ENCODE peak calls at places on chromosomes 16 and 17, in eight cellular contexts. X is activated naive CD8-positive, alpha-beta T cell treated with anti-CD3 and anti-CD28 coated beads, Interleukin-2, amount 50 U/mL, for 24 hours; B is MCF 10A; C is activated effector memory CD4-positive, alpha-beta T cell treated with anti-CD3 and anti-CD28 coated beads, Interleukin-2, amount 50 U/mL, for 16 hours; K is pancreas; G is heart left ventricle; E is T-helper 2 cell; J is stimulated activated CD4-positive, alpha-beta T cell treated with anti-CD3 and anti-CD28 coated beads, TNF-alpha, amount 100 ng/mL, for 24 hours. R is an unnamed sample.

GRCh38 chr17:82281502-82282238 is 8.2 kb upstream of the CSNK1D start:
- DNase-seq in X (peak), B (peak), C (peak), K (peak), G (no peak), E (no peak), J (no peak), R (no peak)

GRCh38 chr17:55990332-55991006 is 162.8 kb upstream of the ANKFN1 start:
- DNase-seq in X (no peak), B (no peak), C (no peak), K (no peak), G (no peak), E (no peak), J (no peak), R (peak)

GRCh38 chr16:30183961-30184429 is 593 bp downstream of the CORO1A start:
- DNase-seq in X (peak), B (no peak), C (peak), K (peak), G (peak), E (peak), J (no peak), R (no peak)

GRCh38 chr16:12311887-12312286 is 335.4 kb downstream of the SNX29 start:
- DNase-seq in X (no peak), B (no peak), C (no peak), K (no peak), G (no peak), E (no peak), J (no peak), R (no peak)

GRCh38 chr17:17783825-17784598 is 52.8 kb downstream of the SREBF1 start:
- DNase-seq in X (peak), B (no peak), C (no peak), K (peak), G (peak), E (no peak), J (no peak), R (no peak)

GRCh38 chr17:65523411-65523810 is 38.0 kb downstream of the AXIN2 start:
- DNase-seq in X (no peak), B (no peak), C (no peak), K (no peak), G (no peak), E (no peak), J (no peak), R (no peak)

GRCh38 chr17:81523139-81524062 is 4.8 kb upstream of the FSCN2 start:
- DNase-seq in X (no peak), B (peak), C (no peak), K (peak), G (peak), E (no peak), J (no peak), R (no peak)

GRCh38 chr16:46859719-46860152 is 24.4 kb upstream of the GPT2 start:
- DNase-seq in X (peak), B (peak), C (peak), K (no peak), G (no peak), E (no peak), J (no peak), R (no peak)

GRCh38 chr17:57016066-57016763 is 38.3 kb downstream of the SCPEP1 start:
- DNase-seq in X (no peak), B (no peak), C (no peak), K (no peak), G (no peak), E (no peak), J (no peak), R (peak)

GRCh38 chr16:23125277-23125676 is 24.0 kb downstream of the USP31 start:
- DNase-seq in X (no peak), B (no peak), C (no peak), K (no peak), G (no peak), E (no peak), J (no peak), R (no peak)

GRCh38 chr16:47966325-47966724 is 189.5 kb downstream of the ABCC12 start:
- DNase-seq in X (no peak), B (no peak), C (no peak), K (no peak), G (no peak), E (no peak), J (no peak), R (peak)

GRCh38 chr16:26830716-26831115 is 236.0 kb upstream of the C16orf82 start:
- DNase-seq in X (no peak), B (no peak), C (no peak), K (no peak), G (no peak), E (no peak), J (no peak), R (no peak)

GRCh38 chr17:1110844-1111598 is 68.8 kb downstream of the ABR start:
- DNase-seq in X (peak), B (peak), C (peak), K (peak), G (peak), E (no peak), J (no peak), R (no peak)

GRCh38 chr16:49484454-49484853 is 110.8 kb downstream of the C16orf78 start:
- DNase-seq in X (no peak), B (no peak), C (peak), K (peak), G (peak), E (no peak), J (no peak), R (no peak)

GRCh38 chr16:80746231-80746630 is 58.2 kb downstream of the CDYL2 start:
- DNase-seq in X (no peak), B (no peak), C (no peak), K (no peak), G (no peak), E (no peak), J (no peak), R (no peak)

GRCh38 chr17:57092779-57093178 is 7.7 kb downstream of the AKAP1 start:
- DNase-seq in X (no peak), B (no peak), C (no peak), K (no peak), G (no peak), E (no peak), J (no peak), R (no peak)

GRCh38 chr17:41835214-41835799 is 725 bp downstream of the NT5C3B start:
- DNase-seq in X (no peak), B (no peak), C (peak), K (no peak), G (no peak), E (no peak), J (no peak), R (no peak)

GRCh38 chr16:86377251-86378022 is 132.9 kb upstream of the FOXF1 start:
- DNase-seq in X (no peak), B (no peak), C (no peak), K (no peak), G (no peak), E (no peak), J (no peak), R (no peak)

GRCh38 chr16:84484579-84485254 is 19.7 kb downstream of the MEAK7 start:
- DNase-seq in X (peak), B (peak), C (no peak), K (no peak), G (peak), E (no peak), J (no peak), R (no peak)

GRCh38 chr17:81340606-81341346 is 45.7 kb upstream of the SLC38A10 start:
- DNase-seq in X (no peak), B (no peak), C (no peak), K (peak), G (peak), E (no peak), J (no peak), R (peak)

GRCh38 chr17:69729937-69730336 is 315.4 kb downstream of the MAP2K6 start:
- DNase-seq in X (no peak), B (peak), C (no peak), K (no peak), G (no peak), E (no peak), J (no peak), R (no peak)

GRCh38 chr16:48378836-48379235 is 6.4 kb downstream of the SIAH1 start:
- DNase-seq in X (no peak), B (no peak), C (no peak), K (no peak), G (no peak), E (no peak), J (no peak), R (no peak)

GRCh38 chr16:81585785-81586184 is 141.2 kb downstream of the CMIP start:
- DNase-seq in X (no peak), B (peak), C (no peak), K (no peak), G (peak), E (no peak), J (no peak), R (no peak)

GRCh38 chr16:70416748-70417616 is 21.9 kb downstream of the ST3GAL2 start:
- DNase-seq in X (no peak), B (no peak), C (no peak), K (no peak), G (no peak), E (no peak), J (no peak), R (no peak)

GRCh38 chr17:43312011-43312410 is 78.2 kb upstream of the RNU2-1 start:
- DNase-seq in X (peak), B (no peak), C (no peak), K (no peak), G (no peak), E (no peak), J (no peak), R (no peak)

GRCh38 chr16:77383606-77384187 is 51.1 kb downstream of the ADAMTS18 start:
- DNase-seq in X (no peak), B (no peak), C (no peak), K (no peak), G (no peak), E (no peak), J (no peak), R (no peak)

GRCh38 chr17:42980274-42980765 is at the start of gene RUNDC1:
- DNase-seq in X (peak), B (peak), C (peak), K (peak), G (peak), E (peak), J (peak), R (peak)

GRCh38 chr16:27925612-27926011 is 137.9 kb downstream of the GSG1L start:
- DNase-seq in X (no peak), B (no peak), C (no peak), K (no peak), G (no peak), E (no peak), J (no peak), R (no peak)

GRCh38 chr17:31517524-31517923 is 126.0 kb downstream of the RAB11FIP4 start:
- DNase-seq in X (no peak), B (peak), C (no peak), K (no peak), G (no peak), E (no peak), J (no peak), R (no peak)

GRCh38 chr16:10619271-10619849 is 39.0 kb upstream of the EMP2 start:
- DNase-seq in X (peak), B (no peak), C (no peak), K (no peak), G (peak), E (no peak), J (no peak), R (no peak)

GRCh38 chr17:34757106-34757505 is 177.7 kb downstream of the TMEM132E start:
- DNase-seq in X (no peak), B (no peak), C (no peak), K (no peak), G (no peak), E (no peak), J (no peak), R (no peak)

GRCh38 chr17:38579934-38580333 is 25.8 kb downstream of the SRCIN1 start:
- DNase-seq in X (peak), B (peak), C (no peak), K (no peak), G (no peak), E (no peak), J (no peak), R (no peak)